ENCODE peak calls at places on chromosomes 4 and X, in five cellular contexts. J, H, M, L and K are unnamed samples.

GRCh38 chr4:74320559-74321118 is 12.4 kb downstream of the EPGN start:
- DNase-seq in L (peak; percentile 58), H (peak; percentile 17), M (peak; percentile 64), J (no peak), K (no peak)

GRCh38 chr4:56512166-56512565 is 6.6 kb downstream of the ARL9 start:
- DNase-seq in L (no peak), J (no peak), M (no peak), H (no peak), K (no peak)

GRCh38 chr4:139481465-139481864 is 27.5 kb downstream of the RAB33B start:
- DNase-seq in M (no peak), J (no peak), L (no peak), H (no peak), K (no peak)

GRCh38 chr4:145061325-145061920 is 36.6 kb downstream of the ANAPC10 start:
- DNase-seq in J (no peak), M (no peak), L (peak; percentile 41), H (no peak), K (no peak)

GRCh38 chrX:10395179-10395578 is 225.2 kb downstream of the MID1 start:
- DNase-seq in J (no peak), M (no peak), L (no peak), H (no peak), K (no peak)

GRCh38 chr4:122978109-122978508 is 55.7 kb upstream of the NUDT6 start:
- DNase-seq in L (no peak), M (no peak), H (no peak), J (no peak), K (no peak)

GRCh38 chrX:110699109-110699508 is 96.5 kb downstream of the CHRDL1 start:
- DNase-seq in H (no peak), L (no peak), J (no peak), M (no peak), K (no peak)

GRCh38 chrX:48927736-48928382 is 9.0 kb upstream of the PIM2 start:
- DNase-seq in M (no peak), J (no peak), L (no peak), H (no peak), K (no peak)

GRCh38 chr4:184039963-184040383 is 134.9 kb downstream of the STOX2 start:
- DNase-seq in H (no peak), L (no peak), J (no peak), M (peak; percentile 58), K (no peak)

GRCh38 chr4:107825072-107825789 is 499 bp downstream of the SGMS2 start:
- DNase-seq in M (peak; percentile 63), L (no peak), H (no peak), J (no peak), K (peak; percentile 13)

GRCh38 chr4:35151816-35152572 is 1092.3 kb downstream of the ARAP2 start:
- DNase-seq in J (no peak), M (peak; percentile 66), H (peak; percentile 19), L (peak; percentile 32), K (no peak)

GRCh38 chrX:2370436-2370835 is 130.3 kb downstream of the DHRSX start:
- DNase-seq in H (no peak), L (no peak), M (no peak), J (no peak), K (no peak)

GRCh38 chr4:105859233-105859632 is 36.0 kb upstream of the NPNT start:
- DNase-seq in H (no peak), L (peak; percentile 13), M (no peak), J (no peak), K (peak; percentile 3)

GRCh38 chr4:152500798-152501434 is 35.0 kb downstream of the FBXW7 start:
- DNase-seq in M (no peak), H (peak; percentile 47), L (peak; percentile 65), J (no peak), K (no peak)

GRCh38 chr4:118158946-118159345 is 124.7 kb downstream of the NDST3 start:
- DNase-seq in L (no peak), M (no peak), J (no peak), H (no peak), K (no peak)

GRCh38 chr4:125801373-125801772 is 486.6 kb downstream of the FAT4 start:
- DNase-seq in L (no peak), H (no peak), M (no peak), J (no peak), K (no peak)

GRCh38 chr4:84938316-84938715 is 28.2 kb downstream of the WDFY3 start:
- DNase-seq in J (no peak), M (no peak), H (no peak), L (peak; percentile 15), K (no peak)

GRCh38 chr4:151541438-151542071 is 132.6 kb downstream of the FHIP1A start:
- DNase-seq in J (no peak), H (no peak), L (no peak), M (no peak), K (no peak)

GRCh38 chr4:8727131-8727530 is 134.6 kb downstream of the CPZ start:
- DNase-seq in M (no peak), L (no peak), H (no peak), J (no peak), K (no peak)

GRCh38 chr4:89001647-89002518 is 55.1 kb downstream of the FAM13A start:
- DNase-seq in M (no peak), J (no peak), H (no peak), L (no peak), K (no peak)

GRCh38 chrX:122567911-122568310 is 616.2 kb upstream of the GRIA3 start:
- DNase-seq in M (no peak), L (no peak), H (no peak), J (no peak), K (no peak)

GRCh38 chrX:46341767-46342322 is 203.4 kb downstream of the ZNF674 start:
- DNase-seq in J (no peak), H (no peak), M (no peak), L (no peak), K (no peak)

GRCh38 chr4:5780831-5781480 is 70.0 kb downstream of the EVC start:
- DNase-seq in J (no peak), M (peak; percentile 32), H (no peak), L (no peak), K (no peak)

GRCh38 chrX:11530621-11531020 is 135.1 kb downstream of the ARHGAP6 start:
- DNase-seq in L (no peak), J (no peak), M (no peak), H (no peak), K (no peak)

GRCh38 chr4:15906024-15906443 is 32.5 kb downstream of the FGFBP1 start:
- DNase-seq in M (peak; percentile 79), L (no peak), J (no peak), H (peak; percentile 28), K (peak; percentile 30)

GRCh38 chr4:4386296-4386735 is 586 bp upstream of the NSG1 start:
- DNase-seq in M (peak; percentile 75), J (no peak), H (peak; percentile 35), L (no peak), K (no peak)

GRCh38 chr4:4388836-4389575 is 2.1 kb downstream of the NSG1 start:
- DNase-seq in H (no peak), J (no peak), L (no peak), M (no peak), K (no peak)

GRCh38 chr4:4388418-4388817 is 1.5 kb downstream of the NSG1 start:
- DNase-seq in L (no peak), J (no peak), H (no peak), M (no peak), K (no peak)

GRCh38 chr4:4386736-4387392 is at the start of gene NSG1:
- DNase-seq in H (peak; percentile 45), M (peak; percentile 71), J (no peak), L (no peak), K (no peak)

DNA sequence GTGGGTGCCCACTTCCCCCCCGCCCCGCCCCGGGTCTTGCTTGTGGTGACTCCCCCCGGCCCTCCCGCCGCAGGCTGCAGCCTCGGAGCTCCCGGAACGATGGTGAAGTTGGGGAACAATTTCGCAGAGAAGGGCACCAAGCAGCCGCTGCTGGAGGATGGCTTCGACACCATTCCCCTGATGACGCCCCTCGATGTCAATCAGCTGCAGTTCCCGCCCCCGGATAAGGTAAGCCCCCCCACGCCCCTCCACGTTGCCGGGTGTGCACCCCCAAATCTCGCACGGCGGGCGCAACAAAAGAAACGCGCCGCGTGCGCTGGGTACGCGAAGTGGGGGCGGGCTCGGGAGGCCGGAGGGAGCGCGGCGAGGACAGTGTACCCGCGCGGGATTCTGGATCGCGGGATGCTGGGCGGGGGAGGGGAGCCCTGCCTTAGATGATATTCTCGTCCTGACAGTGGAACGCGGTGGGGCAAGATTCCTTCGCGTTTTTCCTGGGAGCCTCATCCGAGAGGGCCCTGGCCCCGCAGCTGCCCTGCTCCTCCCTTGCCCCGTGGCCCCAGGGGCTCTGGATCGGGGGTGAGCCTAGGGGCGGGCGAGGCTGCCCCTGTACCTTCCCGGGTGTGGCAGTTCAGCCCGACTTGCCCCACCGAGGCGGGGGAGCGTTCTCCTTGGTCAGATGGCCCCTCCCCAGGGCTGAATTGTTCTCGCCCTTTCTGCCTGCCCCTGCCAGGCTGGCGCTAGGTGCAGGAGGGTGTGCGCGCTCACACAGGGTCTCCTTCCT is 819 bp downstream of the NSG1 start:
- DNase-seq in H (no peak), M (peak; percentile 60), L (no peak), J (no peak), K (no peak)
- TF ChIP-seq TAF1 in H (no peak), M (no peak), L (no peak), J (no peak), K (no peak)

GRCh38 chrX:38327007-38327774 is at the start of gene RPGR:
- DNase-seq in L (peak; percentile 83), J (peak; percentile 72), M (peak; percentile 90), H (peak; percentile 89), K (peak; percentile 71)
- TF ChIP-seq POLR2A in L (peak; percentile 47), J (no peak), M (peak; percentile 18), H (peak; percentile 70), K (no peak)

DNA sequence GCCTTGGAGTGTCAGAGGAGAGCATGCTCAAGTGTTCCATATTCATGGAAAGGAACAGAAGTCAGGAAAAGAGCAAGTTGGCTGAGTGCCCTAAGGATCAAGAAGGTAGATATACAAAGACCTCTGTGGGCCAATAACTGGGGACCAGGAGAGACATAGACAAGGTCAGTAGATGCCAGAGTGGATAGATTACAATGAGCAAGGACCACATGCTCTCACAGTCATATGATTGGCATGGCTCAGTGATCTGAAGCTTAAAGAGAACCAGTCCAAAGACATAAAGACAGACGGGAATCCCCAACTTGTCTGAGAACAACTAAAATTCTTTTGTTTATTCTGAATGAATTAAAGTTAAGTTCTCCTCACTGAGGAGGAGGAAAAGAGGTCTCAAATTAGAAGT is 289.7 kb downstream of the HS3ST1 start:
- DNase-seq in H (no peak), L (no peak), J (no peak), M (no peak), K (no peak)
- TF ChIP-seq TAF1 in H (no peak), L (no peak), J (no peak), M (no peak), K (no peak)

GRCh38 chrX:15498741-15499140 is 1.9 kb upstream of the BMX start:
- DNase-seq in M (no peak), J (no peak), L (no peak), H (no peak), K (no peak)

GRCh38 chrX:15496809-15497208 is 3.7 kb upstream of the PIR start:
- DNase-seq in M (no peak), H (no peak), J (no peak), L (no peak), K (no peak)

GRCh38 chrX:15495801-15496200 is 2.7 kb upstream of the PIR start:
- DNase-seq in L (no peak), J (no peak), H (no peak), M (no peak), K (no peak)

GRCh38 chrX:15497865-15498264 is 2.7 kb upstream of the BMX start:
- DNase-seq in J (peak; percentile 15), H (peak; percentile 75), M (peak; percentile 72), L (peak; percentile 24), K (peak; percentile 39)

GRCh38 chrX:15493118-15494082 is at the start of gene PIR:
- DNase-seq in M (peak; percentile 81), H (peak; percentile 88), L (peak; percentile 80), J (peak; percentile 28), K (peak; percentile 50)
- TF ChIP-seq POLR2A in M (no peak), H (peak; percentile 64), L (peak; percentile 65), J (no peak), K (no peak)